ENCODE peak calls at places on chromosomes 12 and 14, in four cellular contexts. D is choroid plexus epithelial cell, Y is SK-N-SH, F is PC-3. X is an unnamed sample.

GRCh38 chr12:132711169-132711843 is 664 bp downstream of the PGAM5 start:
- DNase-seq in Y (peak), D (peak), F (no peak), X (no peak)

GRCh38 chr14:102490456-102490855 is 19.1 kb downstream of the ANKRD9 start:
- DNase-seq in Y (peak), F (no peak), D (no peak), X (no peak)

GRCh38 chr14:66360526-66360925 is 125.6 kb upstream of the CCDC196 start:
- DNase-seq in D (no peak), F (no peak), Y (no peak), X (no peak)

GRCh38 chr14:105496831-105497591 is 6.0 kb downstream of the TEDC1 start:
- DNase-seq in Y (no peak), F (no peak), D (no peak), X (no peak)

GRCh38 chr14:61151276-61151675 is 129.9 kb downstream of the TMEM30B start:
- DNase-seq in Y (no peak), D (no peak), F (no peak), X (no peak)

GRCh38 chr14:104280902-104281767 is 142.7 kb downstream of the KIF26A start:
- DNase-seq in D (no peak), Y (no peak), F (no peak), X (no peak)

GRCh38 chr12:95908573-95908972 is 33.8 kb downstream of the CCDC38 start:
- DNase-seq in D (peak), F (peak), Y (no peak), X (no peak)

GRCh38 chr14:75303415-75303814 is 24.8 kb downstream of the FOS start:
- DNase-seq in Y (peak), F (peak), D (peak), X (peak)

GRCh38 chr14:79712302-79712950 is 498.9 kb downstream of the DIO2 start:
- DNase-seq in F (no peak), D (peak), Y (no peak), X (no peak)

GRCh38 chr14:78425332-78425731 is 255.2 kb downstream of the NRXN3 start:
- DNase-seq in F (no peak), D (no peak), Y (no peak), X (no peak)

DNA sequence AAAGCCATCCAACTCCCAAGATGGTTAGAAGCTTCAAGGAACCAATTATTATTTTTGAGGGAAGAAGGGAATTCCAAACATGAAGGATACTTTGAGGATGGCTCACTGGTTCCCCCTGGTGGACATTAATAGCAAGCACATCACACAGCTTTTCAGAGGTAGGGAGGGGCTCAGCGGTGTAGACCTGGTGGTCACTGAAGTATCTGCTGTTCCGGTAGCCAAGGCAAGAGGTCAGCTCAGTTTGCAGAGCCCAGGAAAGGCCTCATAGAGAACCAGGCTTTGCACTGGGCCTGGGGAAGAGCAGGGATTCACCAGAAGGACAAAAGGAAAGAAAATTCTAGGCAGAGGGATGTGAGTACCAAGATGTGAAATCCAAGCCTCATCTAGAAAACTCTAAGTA is 118.7 kb downstream of the KSR2 start:
- DNase-seq in F (peak), Y (peak), D (peak), X (no peak)
- TF ChIP-seq CTCF in F (peak), Y (peak), D (peak), X (peak)

DNA sequence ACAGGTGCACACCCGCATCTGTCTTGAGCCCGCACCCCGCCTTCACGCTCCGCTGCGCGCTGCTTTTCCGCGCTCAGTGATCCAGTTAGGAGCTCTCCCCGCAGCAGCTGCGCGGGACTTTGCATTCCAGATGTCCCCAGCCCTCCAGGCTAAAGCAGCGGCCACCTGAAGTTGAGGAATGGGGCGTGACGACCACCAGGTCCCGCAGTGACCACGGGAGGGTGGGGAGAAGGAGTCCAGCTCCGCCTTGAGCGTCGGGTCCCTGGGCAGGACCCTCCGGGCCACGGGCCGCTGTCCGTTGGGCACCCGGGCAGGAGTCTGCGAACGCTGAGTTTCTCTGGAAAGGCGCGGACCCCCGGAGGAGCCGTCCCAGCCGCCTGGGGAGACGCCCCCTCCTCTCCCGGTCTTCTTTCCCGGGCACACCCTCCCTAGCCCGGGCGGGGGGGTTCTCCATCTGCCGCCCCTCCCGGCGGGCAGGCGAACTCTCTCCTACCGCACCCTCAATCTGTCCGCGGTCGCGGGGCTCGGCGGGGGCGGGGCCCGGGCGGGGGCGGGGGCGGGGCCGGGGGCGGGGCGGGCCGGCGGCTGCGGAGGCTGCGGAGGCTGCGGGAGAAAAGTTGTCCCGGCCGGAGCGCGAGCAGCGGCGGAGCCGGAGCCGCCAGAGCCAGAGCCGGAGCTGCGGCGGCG is at the start of gene TMEM132C:
- DNase-seq in D (no peak), F (no peak), Y (no peak), X (no peak)
- H3K4me3 ChIP-seq in D (no peak), F (no peak), Y (no peak), X (peak)

GRCh38 chr14:50321009-50321660 is 9.0 kb downstream of the DMAC2L start:
- DNase-seq in F (peak), D (peak), Y (peak), X (no peak)
- TF ChIP-seq CTCF in F (peak), D (peak), Y (peak), X (peak)

GRCh38 chr14:68402525-68403101 is 390.3 kb downstream of the ZFP36L1 start:
- DNase-seq in F (no peak), D (no peak), Y (no peak), X (no peak)

GRCh38 chr14:68401855-68402254 is 391.0 kb downstream of the ZFP36L1 start:
- DNase-seq in D (peak), Y (no peak), F (no peak), X (no peak)

GRCh38 chr14:68404652-68405183 is 388.1 kb downstream of the ZFP36L1 start:
- DNase-seq in F (no peak), Y (no peak), D (no peak), X (no peak)

GRCh38 chr14:68403794-68404522 is 388.9 kb downstream of the ZFP36L1 start:
- DNase-seq in D (no peak), F (no peak), Y (no peak), X (no peak)

DNA sequence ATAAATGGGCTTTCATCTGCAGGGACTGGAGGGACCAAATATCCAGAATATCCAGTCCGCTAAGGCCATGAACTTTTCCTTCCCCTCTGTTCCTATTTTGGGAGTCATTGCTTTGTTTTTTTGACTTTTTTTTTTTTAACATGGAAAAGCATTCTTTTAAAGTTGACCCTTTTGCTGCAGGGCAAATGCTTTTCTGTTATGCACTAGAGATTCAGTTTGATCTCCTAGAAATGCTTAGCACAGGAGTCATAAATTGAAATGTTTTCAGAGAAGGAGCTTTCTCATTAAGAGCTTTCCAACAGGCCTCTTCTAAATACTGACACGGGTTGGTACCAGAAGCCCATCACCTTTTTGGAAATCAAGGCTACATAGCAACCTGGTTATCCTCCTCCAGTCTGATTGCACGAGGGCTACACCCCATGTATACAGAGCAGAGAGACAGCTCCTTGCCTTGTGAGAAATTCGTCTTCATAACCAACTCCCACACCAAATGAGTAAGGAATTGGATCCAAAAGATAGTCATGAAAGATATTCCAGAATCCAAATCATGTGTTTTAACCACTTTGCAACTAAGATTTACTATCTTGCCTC is 389.6 kb downstream of the ZFP36L1 start:
- DNase-seq in Y (no peak), D (peak), F (no peak), X (no peak)
- H3K4me3 ChIP-seq in Y (no peak), D (no peak), F (no peak), X (no peak)

DNA sequence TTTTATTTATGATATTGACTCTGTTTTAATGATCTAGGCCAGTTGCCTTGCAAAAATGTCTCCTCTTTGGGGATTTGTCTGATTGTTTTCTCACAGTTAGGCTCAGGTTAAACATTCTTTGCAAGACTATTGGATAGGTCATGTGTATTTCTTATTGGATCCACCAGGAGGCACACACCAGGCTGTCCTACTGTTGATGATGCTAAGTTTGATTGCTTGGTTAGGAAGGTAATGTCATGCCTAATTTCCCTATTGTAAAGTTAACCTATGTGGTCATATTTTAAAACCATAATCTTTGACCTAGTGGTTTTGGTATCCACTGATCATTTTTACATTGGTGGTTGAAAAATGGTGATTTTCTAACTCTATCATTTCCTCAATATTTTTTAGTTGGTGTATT is 137.1 kb downstream of the BRMS1L start:
- DNase-seq in Y (peak), F (peak), D (peak), X (no peak)
- TF ChIP-seq CTCF in Y (peak), F (peak), D (peak), X (no peak)

GRCh38 chr12:87165733-87166375 is 863.3 kb downstream of the C12orf50 start:
- DNase-seq in Y (no peak), F (no peak), D (no peak), X (no peak)
- H3K4me3 ChIP-seq in Y (no peak), F (no peak), D (no peak), X (no peak)

DNA sequence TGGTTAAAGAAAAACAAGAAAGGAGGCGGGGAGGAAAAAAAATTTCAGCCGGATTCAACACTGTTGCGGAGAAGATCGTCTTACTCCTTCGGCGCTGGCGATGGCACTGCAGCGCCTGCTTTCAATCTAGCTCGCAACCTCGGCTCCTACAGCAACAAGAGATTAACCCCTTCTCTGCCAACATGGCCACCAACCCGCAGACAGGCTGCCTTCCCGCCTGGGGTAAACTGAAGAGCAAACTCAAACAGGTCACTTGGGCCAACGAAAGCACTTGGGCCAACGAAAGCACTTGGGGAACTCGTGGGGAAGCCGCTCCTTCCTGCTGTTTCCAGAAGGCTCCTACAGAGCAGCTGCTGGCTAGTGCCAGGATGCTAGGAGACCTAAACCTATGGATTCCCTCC is 73.7 kb downstream of the CIT start:
- DNase-seq in D (peak), F (no peak), Y (peak), X (no peak)
- TF ChIP-seq CTCF in D (peak), F (no peak), Y (no peak), X (no peak)

DNA sequence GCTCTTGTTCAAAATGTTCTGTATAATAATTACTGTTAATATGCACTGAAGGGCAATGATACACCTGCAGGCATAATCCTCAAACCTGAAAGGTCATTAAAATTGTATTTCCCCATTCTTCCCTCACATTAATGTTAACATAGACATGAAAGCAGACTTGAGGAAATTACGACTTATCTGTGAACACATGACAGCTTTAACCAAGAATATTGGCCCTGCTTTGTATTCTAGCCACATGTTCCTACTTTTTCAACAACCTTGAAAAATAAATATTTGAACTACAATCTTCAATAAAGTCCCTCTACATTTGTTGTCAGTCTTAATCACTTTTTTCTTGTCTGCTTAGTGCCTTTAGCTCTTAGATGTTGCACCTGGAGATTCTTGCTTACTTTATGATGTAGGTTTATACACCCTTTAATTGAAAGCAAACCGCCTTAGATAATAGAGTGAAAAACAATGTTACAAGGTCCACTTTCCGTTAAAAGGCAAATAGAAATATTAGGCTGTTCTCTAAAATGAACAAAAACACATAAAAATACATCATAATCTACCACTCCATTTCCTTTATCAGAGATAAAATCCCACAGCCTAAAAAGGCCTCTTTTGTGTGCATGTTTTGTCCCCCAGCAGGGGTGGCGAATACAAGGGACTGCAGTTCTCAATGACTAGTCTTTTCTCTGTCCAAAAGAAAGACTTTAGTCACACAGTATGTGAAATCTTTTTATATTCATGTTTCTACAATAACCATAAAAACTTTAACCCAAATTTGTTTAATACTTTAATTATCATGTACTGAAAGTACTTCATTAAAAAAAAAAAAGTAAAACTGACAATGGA is 55.9 kb downstream of the ZFC3H1 start:
- DNase-seq in Y (no peak), F (no peak), D (no peak), X (no peak)
- H3K4me3 ChIP-seq in Y (no peak), F (no peak), D (no peak), X (no peak)

GRCh38 chr12:49636979-49637378 is 13.6 kb downstream of the PRPF40B start:
- DNase-seq in Y (peak), F (peak), D (peak), X (peak)
- TF ChIP-seq CTCF in Y (peak), F (peak), D (peak), X (peak)